ENCODE peak calls at places on chromosome 4, in eight cellular contexts. S is CD8-positive, alpha-beta T cell; P is GM10248; Y is fibroblast of lung; X is GM12865; V is progenitor cell of endocrine pancreas; R is uterus; L is omental fat pad. K is an unnamed sample.

GRCh38 chr4:97656034-97656720 is 487.1 kb downstream of the STPG2 start:
- DNase-seq in S (no peak), P (no peak), Y (peak), X (no peak), V (no peak), R (no peak), L (no peak), K (no peak)

GRCh38 chr4:147814334-147814733 is 82.4 kb downstream of the ARHGAP10 start:
- DNase-seq in S (no peak), P (no peak), Y (no peak), X (no peak), V (no peak), R (no peak), L (no peak), K (no peak)

GRCh38 chr4:139007640-139008039 is 7.9 kb upstream of the NOCT start:
- DNase-seq in S (no peak), P (no peak), Y (no peak), X (no peak), V (no peak), R (no peak), L (no peak), K (no peak)

GRCh38 chr4:124684301-124684700 is 28.2 kb downstream of the ANKRD50 start:
- DNase-seq in S (no peak), P (no peak), Y (no peak), X (no peak), V (no peak), R (no peak), L (no peak), K (no peak)

GRCh38 chr4:110898290-110898689 is 275.4 kb upstream of the PITX2 start:
- DNase-seq in S (no peak), P (no peak), Y (no peak), X (peak), V (no peak), R (no peak), L (no peak), K (no peak)

GRCh38 chr4:145830699-145831098 is 107.9 kb downstream of the ZNF827 start:
- DNase-seq in S (no peak), P (peak), Y (no peak), X (peak), V (no peak), R (no peak), L (no peak), K (no peak)

GRCh38 chr4:10135252-10135651 is 18.7 kb upstream of the WDR1 start:
- DNase-seq in S (no peak), P (no peak), Y (no peak), X (no peak), V (no peak), R (no peak), L (no peak), K (no peak)

GRCh38 chr4:185513489-185514181 is 21.7 kb downstream of the PDLIM3 start:
- DNase-seq in S (no peak), P (no peak), Y (peak), X (peak), V (no peak), R (peak), L (no peak), K (no peak)

GRCh38 chr4:24273148-24273547 is 311.2 kb downstream of the DHX15 start:
- DNase-seq in S (no peak), P (no peak), Y (no peak), X (no peak), V (no peak), R (no peak), L (no peak), K (no peak)

GRCh38 chr4:15729910-15730533 is 27.2 kb downstream of the BST1 start:
- DNase-seq in S (peak), P (peak), Y (peak), X (peak), V (no peak), R (peak), L (no peak), K (no peak)

GRCh38 chr4:110049951-110050925 is 137.6 kb downstream of the EGF start:
- DNase-seq in S (peak), P (peak), Y (peak), X (peak), V (peak), R (peak), L (no peak), K (no peak)

GRCh38 chr4:96916731-96917130 is 1076.8 kb downstream of the PDHA2 start:
- DNase-seq in S (no peak), P (no peak), Y (no peak), X (no peak), V (no peak), R (no peak), L (no peak), K (no peak)

GRCh38 chr4:8282134-8282641 is 12.6 kb downstream of the HTRA3 start:
- DNase-seq in S (no peak), P (no peak), Y (no peak), X (no peak), V (no peak), R (no peak), L (no peak), K (no peak)

GRCh38 chr4:109172301-109172700 is 130.2 kb downstream of the COL25A1 start:
- DNase-seq in S (no peak), P (no peak), Y (no peak), X (no peak), V (no peak), R (no peak), L (no peak), K (no peak)

GRCh38 chr4:137610960-137611359 is 78.7 kb upstream of the PCDH18 start:
- DNase-seq in S (no peak), P (no peak), Y (peak), X (peak), V (no peak), R (no peak), L (no peak), K (no peak)

GRCh38 chr4:139286186-139286698 is 6.2 kb upstream of the MGARP start:
- DNase-seq in S (no peak), P (no peak), Y (no peak), X (no peak), V (no peak), R (no peak), L (no peak), K (no peak)

GRCh38 chr4:76311896-76312331 is 5.4 kb downstream of the STBD1 start:
- DNase-seq in S (no peak), P (no peak), Y (no peak), X (no peak), V (no peak), R (no peak), L (no peak), K (no peak)

GRCh38 chr4:16065066-16065465 is 18.8 kb downstream of the PROM1 start:
- DNase-seq in S (no peak), P (no peak), Y (no peak), X (no peak), V (no peak), R (no peak), L (no peak), K (no peak)

GRCh38 chr4:155807021-155807420 is 48.2 kb downstream of the GUCY1B1 start:
- DNase-seq in S (no peak), P (no peak), Y (peak), X (no peak), V (no peak), R (no peak), L (no peak), K (no peak)

GRCh38 chr4:2480649-2481048 is 11.7 kb downstream of the RNF4 start:
- DNase-seq in S (no peak), P (no peak), Y (no peak), X (no peak), V (no peak), R (no peak), L (no peak), K (no peak)

GRCh38 chr4:1258457-1258856 is 9.5 kb upstream of the CTBP1 start:
- DNase-seq in S (no peak), P (no peak), Y (no peak), X (no peak), V (no peak), R (no peak), L (no peak), K (no peak)
- TF ChIP-seq CTCF in S (no peak), P (no peak), Y (no peak), X (no peak), V (peak), R (no peak), L (no peak), K (no peak)

GRCh38 chr4:31692407-31692940 is 972.3 kb downstream of the PCDH7 start:
- DNase-seq in S (no peak), P (no peak), Y (peak), X (no peak), V (no peak), R (no peak), L (no peak), K (no peak)
- TF ChIP-seq CTCF in S (no peak), P (no peak), Y (no peak), X (no peak), V (no peak), R (no peak), L (no peak), K (no peak)

DNA sequence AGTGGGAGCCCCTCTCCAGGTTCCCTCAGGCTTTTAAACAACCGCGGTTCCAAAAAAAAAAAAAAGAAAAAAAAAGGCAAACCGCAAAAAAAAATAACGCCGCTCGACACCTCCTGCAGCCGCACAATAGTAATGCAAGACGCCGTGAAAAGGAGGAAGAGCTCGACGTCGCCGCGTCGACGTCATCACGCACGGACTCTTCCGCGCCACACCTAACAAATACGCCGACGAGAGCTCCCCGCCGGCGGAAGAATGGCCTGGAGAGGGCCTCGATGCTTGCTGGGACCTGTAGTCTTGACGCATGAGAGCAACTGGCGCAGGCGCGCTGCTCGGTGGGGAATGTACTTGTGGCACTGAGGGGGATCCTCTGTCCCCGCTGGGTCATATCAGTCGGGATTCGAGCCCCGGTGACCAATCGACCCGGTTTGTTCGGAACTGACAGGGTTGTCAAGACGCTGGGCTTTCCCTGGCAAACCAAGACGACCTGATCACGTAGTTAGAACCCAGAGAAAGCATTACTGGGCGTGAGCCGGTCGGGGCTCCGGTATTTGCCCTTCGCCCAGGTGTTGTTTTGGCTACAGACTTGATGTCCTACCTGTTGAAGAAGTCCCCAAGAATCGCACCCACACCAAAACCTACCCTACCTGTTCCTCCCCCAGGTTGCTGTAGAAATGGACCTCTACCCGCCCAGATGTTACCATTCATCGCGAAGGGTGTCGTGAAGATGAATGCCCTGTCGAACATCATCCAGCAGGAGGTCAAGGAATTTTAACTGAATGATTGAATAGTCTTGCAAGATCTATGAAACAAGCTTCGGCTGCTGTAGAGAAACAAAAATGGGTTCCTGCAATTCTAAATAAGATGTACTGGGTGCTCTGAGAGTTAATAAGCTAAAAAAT is at the start of gene CBR4:
- DNase-seq in S (peak), P (peak), Y (peak), X (peak), V (peak), R (peak), L (peak), K (peak)
- TF ChIP-seq CTCF in S (peak), P (peak), Y (peak), X (peak), V (peak), R (no peak), L (no peak), K (no peak)

GRCh38 chr4:106898621-106899230 is 137.4 kb downstream of the DKK2 start:
- DNase-seq in S (no peak), P (peak), Y (peak), X (peak), V (peak), R (no peak), L (no peak), K (no peak)
- TF ChIP-seq CTCF in S (no peak), P (peak), Y (peak), X (peak), V (peak), R (peak), L (no peak), K (no peak)